ENCODE peak calls at places on chromosomes 12 and 14, in four cellular contexts. One of them, this sample, is unnamed.

GRCh38 chr12:71958056-71958455 is 19.4 kb downstream of the TPH2 start:
- DNase-seq in midbrain: no peak
- DNase-seq in NCI-H510A treated with DMSO at 0.1 percent for 48 hours: no peak
- DNase-seq in activated naive CD8-positive, alpha-beta T cell treated with anti-CD3 and anti-CD28 coated beads, Interleukin-2, amount 50 U/mL, for 24 hours: no peak
- DNase-seq in this sample: no peak

GRCh38 chr14:72567226-72567625 is 326.7 kb downstream of the DPF3 start:
- DNase-seq in midbrain: no peak
- DNase-seq in NCI-H510A treated with DMSO at 0.1 percent for 48 hours: no peak
- DNase-seq in activated naive CD8-positive, alpha-beta T cell treated with anti-CD3 and anti-CD28 coated beads, Interleukin-2, amount 50 U/mL, for 24 hours: no peak
- DNase-seq in this sample: no peak

GRCh38 chr12:116393859-116394650 is 116.6 kb upstream of the MED13L start:
- DNase-seq in midbrain: no peak
- DNase-seq in NCI-H510A treated with DMSO at 0.1 percent for 48 hours: no peak
- DNase-seq in activated naive CD8-positive, alpha-beta T cell treated with anti-CD3 and anti-CD28 coated beads, Interleukin-2, amount 50 U/mL, for 24 hours: no peak
- DNase-seq in this sample: no peak

GRCh38 chr14:40494483-40494882 is 1062.2 kb upstream of the FBXO33 start:
- DNase-seq in midbrain: no peak
- DNase-seq in NCI-H510A treated with DMSO at 0.1 percent for 48 hours: no peak
- DNase-seq in activated naive CD8-positive, alpha-beta T cell treated with anti-CD3 and anti-CD28 coated beads, Interleukin-2, amount 50 U/mL, for 24 hours: no peak
- DNase-seq in this sample: no peak

GRCh38 chr12:27705263-27705662 is 5.4 kb upstream of the MRPS35 start:
- DNase-seq in midbrain: no peak
- DNase-seq in NCI-H510A treated with DMSO at 0.1 percent for 48 hours: no peak
- DNase-seq in activated naive CD8-positive, alpha-beta T cell treated with anti-CD3 and anti-CD28 coated beads, Interleukin-2, amount 50 U/mL, for 24 hours: no peak
- DNase-seq in this sample: no peak

GRCh38 chr12:42162940-42163339 is 18.3 kb upstream of the GXYLT1 start:
- DNase-seq in midbrain: no peak
- DNase-seq in NCI-H510A treated with DMSO at 0.1 percent for 48 hours: no peak
- DNase-seq in activated naive CD8-positive, alpha-beta T cell treated with anti-CD3 and anti-CD28 coated beads, Interleukin-2, amount 50 U/mL, for 24 hours: no peak
- DNase-seq in this sample: no peak

GRCh38 chr12:53258541-53259539 is 9.3 kb upstream of the ESPL1 start:
- DNase-seq in midbrain: no peak
- DNase-seq in NCI-H510A treated with DMSO at 0.1 percent for 48 hours: no peak
- DNase-seq in activated naive CD8-positive, alpha-beta T cell treated with anti-CD3 and anti-CD28 coated beads, Interleukin-2, amount 50 U/mL, for 24 hours: no peak
- DNase-seq in this sample: no peak

GRCh38 chr14:91302391-91302790 is 57.9 kb upstream of the GPR68 start:
- DNase-seq in midbrain: no peak
- DNase-seq in NCI-H510A treated with DMSO at 0.1 percent for 48 hours: no peak
- DNase-seq in activated naive CD8-positive, alpha-beta T cell treated with anti-CD3 and anti-CD28 coated beads, Interleukin-2, amount 50 U/mL, for 24 hours: no peak
- DNase-seq in this sample: no peak

GRCh38 chr12:90945070-90945649 is 9.8 kb downstream of the CCER1 start:
- DNase-seq in midbrain: peak; percentile 1
- DNase-seq in NCI-H510A treated with DMSO at 0.1 percent for 48 hours: peak; percentile 42
- DNase-seq in activated naive CD8-positive, alpha-beta T cell treated with anti-CD3 and anti-CD28 coated beads, Interleukin-2, amount 50 U/mL, for 24 hours: no peak
- DNase-seq in this sample: peak; percentile 14

GRCh38 chr14:87503711-87504110 is 489.3 kb downstream of the GALC start:
- DNase-seq in midbrain: no peak
- DNase-seq in NCI-H510A treated with DMSO at 0.1 percent for 48 hours: no peak
- DNase-seq in activated naive CD8-positive, alpha-beta T cell treated with anti-CD3 and anti-CD28 coated beads, Interleukin-2, amount 50 U/mL, for 24 hours: no peak
- DNase-seq in this sample: no peak

GRCh38 chr12:54546511-54546910 is 2.9 kb upstream of the PDE1B start:
- DNase-seq in midbrain: no peak
- DNase-seq in NCI-H510A treated with DMSO at 0.1 percent for 48 hours: no peak
- DNase-seq in activated naive CD8-positive, alpha-beta T cell treated with anti-CD3 and anti-CD28 coated beads, Interleukin-2, amount 50 U/mL, for 24 hours: no peak
- DNase-seq in this sample: no peak

GRCh38 chr14:69631509-69631908 is 20.1 kb downstream of the SUSD6 start:
- DNase-seq in midbrain: no peak
- DNase-seq in NCI-H510A treated with DMSO at 0.1 percent for 48 hours: no peak
- DNase-seq in activated naive CD8-positive, alpha-beta T cell treated with anti-CD3 and anti-CD28 coated beads, Interleukin-2, amount 50 U/mL, for 24 hours: no peak
- DNase-seq in this sample: no peak

GRCh38 chr12:51534216-51534615 is 56.8 kb upstream of the SCN8A start:
- DNase-seq in midbrain: no peak
- DNase-seq in NCI-H510A treated with DMSO at 0.1 percent for 48 hours: no peak
- DNase-seq in activated naive CD8-positive, alpha-beta T cell treated with anti-CD3 and anti-CD28 coated beads, Interleukin-2, amount 50 U/mL, for 24 hours: no peak
- DNase-seq in this sample: peak; percentile 50

GRCh38 chr12:13304924-13305323 is 108.4 kb downstream of the EMP1 start:
- DNase-seq in midbrain: no peak
- DNase-seq in NCI-H510A treated with DMSO at 0.1 percent for 48 hours: no peak
- DNase-seq in activated naive CD8-positive, alpha-beta T cell treated with anti-CD3 and anti-CD28 coated beads, Interleukin-2, amount 50 U/mL, for 24 hours: no peak
- DNase-seq in this sample: no peak

GRCh38 chr14:74619672-74620131 is 7.7 kb upstream of the LTBP2 start:
- DNase-seq in midbrain: no peak
- DNase-seq in NCI-H510A treated with DMSO at 0.1 percent for 48 hours: no peak
- DNase-seq in activated naive CD8-positive, alpha-beta T cell treated with anti-CD3 and anti-CD28 coated beads, Interleukin-2, amount 50 U/mL, for 24 hours: no peak
- DNase-seq in this sample: no peak

GRCh38 chr12:97151481-97151880 is 244.4 kb downstream of the NEDD1 start:
- DNase-seq in midbrain: no peak
- DNase-seq in NCI-H510A treated with DMSO at 0.1 percent for 48 hours: no peak
- DNase-seq in activated naive CD8-positive, alpha-beta T cell treated with anti-CD3 and anti-CD28 coated beads, Interleukin-2, amount 50 U/mL, for 24 hours: no peak
- DNase-seq in this sample: no peak

GRCh38 chr12:124374147-124374546 is 79.3 kb downstream of the RFLNA start:
- DNase-seq in midbrain: no peak
- DNase-seq in NCI-H510A treated with DMSO at 0.1 percent for 48 hours: no peak
- DNase-seq in activated naive CD8-positive, alpha-beta T cell treated with anti-CD3 and anti-CD28 coated beads, Interleukin-2, amount 50 U/mL, for 24 hours: no peak
- DNase-seq in this sample: no peak

GRCh38 chr12:59803735-59804134 is 207.9 kb downstream of the SLC16A7 start:
- DNase-seq in midbrain: no peak
- DNase-seq in NCI-H510A treated with DMSO at 0.1 percent for 48 hours: no peak
- DNase-seq in activated naive CD8-positive, alpha-beta T cell treated with anti-CD3 and anti-CD28 coated beads, Interleukin-2, amount 50 U/mL, for 24 hours: no peak
- DNase-seq in this sample: no peak

GRCh38 chr14:101587403-101587998 is 26.2 kb downstream of the DIO3 start:
- DNase-seq in midbrain: no peak
- DNase-seq in NCI-H510A treated with DMSO at 0.1 percent for 48 hours: no peak
- DNase-seq in activated naive CD8-positive, alpha-beta T cell treated with anti-CD3 and anti-CD28 coated beads, Interleukin-2, amount 50 U/mL, for 24 hours: no peak
- DNase-seq in this sample: no peak

GRCh38 chr12:76329606-76330005 is 18.6 kb downstream of the BBS10 start:
- DNase-seq in midbrain: no peak
- DNase-seq in NCI-H510A treated with DMSO at 0.1 percent for 48 hours: no peak
- DNase-seq in activated naive CD8-positive, alpha-beta T cell treated with anti-CD3 and anti-CD28 coated beads, Interleukin-2, amount 50 U/mL, for 24 hours: no peak
- DNase-seq in this sample: no peak

GRCh38 chr14:95432152-95433093 is 84.0 kb downstream of the SYNE3 start:
- DNase-seq in midbrain: peak; percentile 61
- DNase-seq in NCI-H510A treated with DMSO at 0.1 percent for 48 hours: peak; percentile 36
- DNase-seq in activated naive CD8-positive, alpha-beta T cell treated with anti-CD3 and anti-CD28 coated beads, Interleukin-2, amount 50 U/mL, for 24 hours: no peak
- DNase-seq in this sample: peak; percentile 33

GRCh38 chr14:24177928-24178327 is 6.0 kb downstream of the REC8 start:
- DNase-seq in midbrain: no peak
- DNase-seq in NCI-H510A treated with DMSO at 0.1 percent for 48 hours: no peak
- DNase-seq in activated naive CD8-positive, alpha-beta T cell treated with anti-CD3 and anti-CD28 coated beads, Interleukin-2, amount 50 U/mL, for 24 hours: no peak
- DNase-seq in this sample: no peak

GRCh38 chr12:51368640-51369517 is 22.3 kb downstream of the GALNT6 start:
- DNase-seq in midbrain: no peak
- DNase-seq in NCI-H510A treated with DMSO at 0.1 percent for 48 hours: peak; percentile 76
- DNase-seq in activated naive CD8-positive, alpha-beta T cell treated with anti-CD3 and anti-CD28 coated beads, Interleukin-2, amount 50 U/mL, for 24 hours: peak; percentile 87
- DNase-seq in this sample: peak; percentile 87

GRCh38 chr14:61385002-61385685 is 63.8 kb downstream of the PRKCH start:
- DNase-seq in midbrain: no peak
- DNase-seq in NCI-H510A treated with DMSO at 0.1 percent for 48 hours: no peak
- DNase-seq in activated naive CD8-positive, alpha-beta T cell treated with anti-CD3 and anti-CD28 coated beads, Interleukin-2, amount 50 U/mL, for 24 hours: peak; percentile 47
- DNase-seq in this sample: no peak

GRCh38 chr12:120534703-120535655 is 823 bp downstream of the RNF10 start:
- DNase-seq in midbrain: no peak
- DNase-seq in NCI-H510A treated with DMSO at 0.1 percent for 48 hours: peak; percentile 75
- DNase-seq in activated naive CD8-positive, alpha-beta T cell treated with anti-CD3 and anti-CD28 coated beads, Interleukin-2, amount 50 U/mL, for 24 hours: peak; percentile 54
- DNase-seq in this sample: peak; percentile 53

GRCh38 chr14:24095196-24096068 is 1.3 kb downstream of the PCK2 start:
- DNase-seq in midbrain: no peak
- DNase-seq in NCI-H510A treated with DMSO at 0.1 percent for 48 hours: peak; percentile 77
- DNase-seq in activated naive CD8-positive, alpha-beta T cell treated with anti-CD3 and anti-CD28 coated beads, Interleukin-2, amount 50 U/mL, for 24 hours: peak; percentile 76
- DNase-seq in this sample: peak; percentile 75

GRCh38 chr14:91315844-91316267 is 71.4 kb upstream of the GPR68 start:
- DNase-seq in midbrain: no peak
- DNase-seq in NCI-H510A treated with DMSO at 0.1 percent for 48 hours: no peak
- DNase-seq in activated naive CD8-positive, alpha-beta T cell treated with anti-CD3 and anti-CD28 coated beads, Interleukin-2, amount 50 U/mL, for 24 hours: peak; percentile 88
- DNase-seq in this sample: no peak

GRCh38 chr14:90300649-90301048 is 31.1 kb downstream of the NRDE2 start:
- DNase-seq in midbrain: no peak
- DNase-seq in NCI-H510A treated with DMSO at 0.1 percent for 48 hours: no peak
- DNase-seq in activated naive CD8-positive, alpha-beta T cell treated with anti-CD3 and anti-CD28 coated beads, Interleukin-2, amount 50 U/mL, for 24 hours: no peak
- DNase-seq in this sample: no peak